ENCODE peak calls at places on chromosome 10, in seven cellular contexts. L is GDM1; P is activated naive CD4-positive, alpha-beta T cell; Q is CD8-positive, alpha-beta memory T cell; C is heart right ventricle; Z is stimulated activated CD4-positive, alpha-beta T cell treated with anti-CD3 and anti-CD28 coated beads, Interleukin-2, amount 100 ng/mL, for 24 hours; M is left ventricle myocardium inferior. H is an unnamed sample.

GRCh38 chr10:1242975-1243374 is 186.8 kb downstream of the WDR37 start:
- DNase-seq in Q (no peak), P (no peak), C (no peak), Z (no peak), M (no peak), L (no peak), H (no peak)

GRCh38 chr10:51698473-51699063 is 827 bp downstream of the CSTF2T start:
- DNase-seq in M (no peak), P (no peak), Z (no peak), C (peak), L (no peak), Q (no peak), H (no peak)

GRCh38 chr10:55223352-55223751 is 422.3 kb upstream of the PCDH15 start:
- DNase-seq in C (no peak), P (no peak), L (no peak), M (no peak), Q (no peak), Z (no peak), H (no peak)

GRCh38 chr10:27242951-27243551 is 2.5 kb upstream of the ACBD5 start:
- DNase-seq in L (peak), Z (peak), Q (peak), P (peak), C (no peak), M (peak), H (peak)

GRCh38 chr10:72800000-72800740 is 93.4 kb upstream of the OIT3 start:
- DNase-seq in Q (no peak), C (no peak), P (no peak), M (no peak), Z (no peak), L (no peak), H (no peak)

GRCh38 chr10:113362645-113363091 is 190.2 kb upstream of the HABP2 start:
- DNase-seq in P (no peak), M (no peak), Q (no peak), C (no peak), Z (no peak), L (no peak), H (no peak)

GRCh38 chr10:28179490-28180099 is 123.3 kb downstream of the MPP7 start:
- DNase-seq in P (no peak), Z (peak), L (peak), C (no peak), M (no peak), Q (peak), H (no peak)

GRCh38 chr10:11830836-11831519 is 7.8 kb downstream of the PROSER2 start:
- DNase-seq in Z (no peak), Q (no peak), C (no peak), M (no peak), P (no peak), L (no peak), H (no peak)

GRCh38 chr10:112899396-112900065 is 50.5 kb upstream of the TCF7L2 start:
- DNase-seq in M (no peak), Z (no peak), P (no peak), L (no peak), Q (no peak), C (no peak), H (no peak)

GRCh38 chr10:45000138-45000763 is 472 bp upstream of the ZNF22 start:
- DNase-seq in P (no peak), Z (no peak), Q (peak), M (peak), C (peak), L (no peak), H (no peak)

GRCh38 chr10:125782661-125783060 is 7.0 kb upstream of the MMP21 start:
- DNase-seq in C (no peak), L (no peak), P (no peak), M (no peak), Z (no peak), Q (no peak), H (no peak)

GRCh38 chr10:89263531-89263930 is 12.0 kb upstream of the LIPA start:
- DNase-seq in Q (no peak), L (no peak), P (no peak), Z (no peak), C (no peak), M (no peak), H (no peak)

GRCh38 chr10:83545901-83546391 is 593.4 kb upstream of the GHITM start:
- DNase-seq in C (peak), Z (no peak), M (peak), P (no peak), Q (no peak), L (no peak), H (no peak)

GRCh38 chr10:111944331-111944730 is 239.2 kb downstream of the GPAM start:
- DNase-seq in L (no peak), P (no peak), M (no peak), Z (no peak), Q (no peak), C (no peak), H (no peak)

GRCh38 chr10:79045566-79046175 is 23.1 kb upstream of the ZMIZ1 start:
- DNase-seq in P (no peak), L (no peak), Q (no peak), M (peak), Z (no peak), C (no peak), H (no peak)

GRCh38 chr10:100735345-100736143 is 9.8 kb upstream of the PAX2 start:
- DNase-seq in P (no peak), Q (no peak), L (no peak), M (no peak), Z (no peak), C (no peak), H (no peak)

GRCh38 chr10:49353026-49353894 is 42.6 kb downstream of the DRGX start:
- DNase-seq in P (no peak), Z (no peak), C (no peak), M (no peak), L (no peak), Q (no peak), H (no peak)

GRCh38 chr10:71073451-71074175 is 138.8 kb upstream of the UNC5B start:
- DNase-seq in L (no peak), P (no peak), M (no peak), Z (no peak), C (no peak), Q (no peak), H (no peak)

GRCh38 chr10:103333934-103334520 is 16.9 kb downstream of the PCGF6 start:
- DNase-seq in Z (no peak), P (no peak), Q (no peak), C (no peak), L (no peak), M (no peak), H (no peak)

GRCh38 chr10:56771343-56771742 is 410.3 kb upstream of the ZWINT start:
- DNase-seq in C (no peak), Z (no peak), M (no peak), L (no peak), Q (no peak), P (no peak), H (no peak)

GRCh38 chr10:119368991-119369869 is 161.9 kb downstream of the GRK5 start:
- DNase-seq in Q (no peak), Z (no peak), M (no peak), L (no peak), C (no peak), P (no peak), H (no peak)

GRCh38 chr10:61835069-61835908 is 66.2 kb upstream of the ARID5B start:
- DNase-seq in C (no peak), Z (no peak), Q (no peak), M (no peak), L (peak), P (no peak), H (peak)

GRCh38 chr10:132383751-132384181 is 13.2 kb upstream of the PWWP2B start:
- DNase-seq in L (no peak), P (no peak), Q (no peak), C (no peak), M (no peak), Z (no peak), H (no peak)

GRCh38 chr10:89815049-89815853 is 113.9 kb downstream of the KIF20B start:
- DNase-seq in P (no peak), Z (no peak), Q (no peak), C (no peak), M (no peak), L (no peak), H (no peak)

GRCh38 chr10:98361131-98361633 is 53.8 kb downstream of the PYROXD2 start:
- DNase-seq in M (peak), C (peak), L (no peak), Z (peak), Q (no peak), P (no peak), H (no peak)

GRCh38 chr10:88065384-88066049 is 202.1 kb downstream of the PTEN start:
- DNase-seq in P (no peak), M (no peak), Q (no peak), C (no peak), L (no peak), Z (peak), H (no peak)

GRCh38 chr10:89494068-89494467 is 41.3 kb downstream of the SLC16A12 start:
- DNase-seq in Q (no peak), C (no peak), Z (no peak), P (no peak), L (no peak), M (no peak), H (no peak)

GRCh38 chr10:26318672-26319071 is 102.1 kb downstream of the GAD2 start:
- DNase-seq in Z (no peak), Q (no peak), C (no peak), P (no peak), M (no peak), L (no peak), H (no peak)

GRCh38 chr10:29204119-29204518 is 84.8 kb upstream of the LYZL1 start:
- DNase-seq in C (no peak), L (no peak), Q (no peak), M (no peak), Z (no peak), P (no peak), H (no peak)

GRCh38 chr10:67788028-67788886 is 49.7 kb downstream of the DNAJC12 start:
- DNase-seq in M (peak), C (peak), L (no peak), Q (peak), P (peak), Z (peak), H (peak)

GRCh38 chr10:20948723-20949327 is 51.7 kb upstream of the NEBL start:
- DNase-seq in Q (no peak), M (no peak), Z (no peak), P (no peak), C (no peak), L (no peak), H (no peak)

GRCh38 chr10:122301055-122301810 is 30.1 kb downstream of the BTBD16 start:
- DNase-seq in P (no peak), Z (no peak), Q (no peak), M (no peak), C (no peak), L (no peak), H (no peak)

H was measured in HL-60.